ENCODE peak calls at places on chromosomes 12 and 14, in four cellular contexts. B is HepG2, M is SK-N-SH, L is GM12878. H is an unnamed sample.
A peak's percentile ranks its signal among the peaks of the same experiment; 100 is the strongest.

GRCh38 chr14:24845851-24846250 is 204.1 kb downstream of the STXBP6 start:
- DNase-seq in B (no peak), L (no peak), M (no peak), H (no peak)

GRCh38 chr14:104865631-104866441 is 768 bp downstream of the CEP170B start:
- DNase-seq in B (no peak), L (no peak), M (peak; percentile 80), H (peak; percentile 86)

GRCh38 chr14:95901014-95901413 is 24.4 kb downstream of the TUNAR start:
- DNase-seq in L (no peak), M (no peak), B (no peak), H (no peak)

GRCh38 chr14:83047436-83047835 is 1513.8 kb upstream of the SEL1L start:
- DNase-seq in L (no peak), M (no peak), B (no peak), H (no peak)

GRCh38 chr12:89504560-89505346 is 19.8 kb downstream of the GALNT4 start:
- DNase-seq in M (no peak), L (no peak), B (no peak), H (no peak)

GRCh38 chr12:79020106-79020505 is 155.5 kb downstream of the SYT1 start:
- DNase-seq in L (no peak), M (peak; percentile 5), B (no peak), H (no peak)

GRCh38 chr12:75706786-75707605 is 195.6 kb upstream of the KRR1 start:
- DNase-seq in B (no peak), M (peak; percentile 29), L (no peak), H (no peak)

GRCh38 chr14:54622189-54622958 is 55.4 kb downstream of the SAMD4A start:
- DNase-seq in L (peak; percentile 61), M (no peak), B (no peak), H (no peak)

GRCh38 chr14:21902561-21903199 is 229.1 kb upstream of the OR4E1 start:
- DNase-seq in B (no peak), M (no peak), L (no peak), H (no peak)

GRCh38 chr12:3049596-3050314 is 27.4 kb upstream of the TSPAN9 start:
- DNase-seq in M (no peak), L (no peak), B (no peak), H (no peak)

GRCh38 chr12:10982244-10982643 is 4.5 kb downstream of the TAS2R50 start:
- DNase-seq in M (no peak), B (no peak), L (peak; percentile 21), H (no peak)

GRCh38 chr14:78535041-78535440 is 364.9 kb downstream of the NRXN3 start:
- DNase-seq in L (no peak), B (no peak), M (no peak), H (no peak)

GRCh38 chr12:59596232-59597143 is 659 bp downstream of the SLC16A7 start:
- DNase-seq in L (peak; percentile 35), M (peak; percentile 25), B (peak; percentile 16), H (peak; percentile 87)

GRCh38 chr14:31402764-31403163 is 17.6 kb downstream of the HEATR5A start:
- DNase-seq in M (no peak), B (no peak), L (no peak), H (peak; percentile 11)

GRCh38 chr12:120039711-120040110 is 50.7 kb downstream of the BICDL1 start:
- DNase-seq in B (no peak), L (no peak), M (no peak), H (peak; percentile 69)

GRCh38 chr12:97835541-97835940 is 372.9 kb downstream of the RMST start:
- DNase-seq in B (no peak), L (no peak), M (no peak), H (no peak)

GRCh38 chr14:80770114-80770917 is 171.2 kb downstream of the CEP128 start:
- DNase-seq in B (no peak), M (no peak), L (no peak), H (no peak)

GRCh38 chr12:52837341-52837741 is 3.2 kb upstream of the KRT79 start:
- DNase-seq in M (no peak), L (no peak), B (no peak), H (no peak)

GRCh38 chr12:96177013-96177412 is 17.2 kb upstream of the ELK3 start:
- DNase-seq in L (no peak), M (no peak), B (no peak), H (no peak)

GRCh38 chr14:100679707-100680438 is 46.8 kb upstream of the DLK1 start:
- DNase-seq in B (peak; percentile 83), M (no peak), L (no peak), H (no peak)

GRCh38 chr12:89278862-89279261 is 73.4 kb downstream of the DUSP6 start:
- DNase-seq in B (no peak), M (peak; percentile 65), L (no peak), H (no peak)

GRCh38 chr14:35138585-35138984 is 16.2 kb downstream of the PRORP start:
- DNase-seq in B (no peak), M (no peak), L (no peak), H (no peak)

GRCh38 chr14:100842799-100843198 is 16.9 kb downstream of the MEG3 start:
- DNase-seq in M (no peak), L (no peak), B (no peak), H (no peak)

GRCh38 chr12:75207338-75208083 is 2.1 kb downstream of the KCNC2 start:
- DNase-seq in M (peak; percentile 66), L (no peak), B (no peak), H (peak; percentile 68)

GRCh38 chr14:29724991-29725390 is 202.7 kb downstream of the PRKD1 start:
- DNase-seq in L (no peak), B (no peak), M (no peak), H (peak; percentile 74)

GRCh38 chr14:34003691-34004090 is 52.8 kb upstream of the EGLN3 start:
- DNase-seq in L (no peak), B (no peak), M (no peak), H (no peak)

GRCh38 chr12:96099431-96099830 is 64.0 kb upstream of the LTA4H start:
- DNase-seq in M (no peak), B (no peak), L (no peak), H (no peak)

GRCh38 chr12:48680861-48681260 is 1.2 kb downstream of the KANSL2 start:
- DNase-seq in L (no peak), B (no peak), M (no peak), H (no peak)

GRCh38 chr14:90508536-90509254 is 111.9 kb downstream of the CALM1 start:
- DNase-seq in L (no peak), M (no peak), B (no peak), H (no peak)

GRCh38 chr12:57127101-57127709 is 1.1 kb upstream of the LRP1 start:
- DNase-seq in L (no peak), B (peak; percentile 84), M (peak; percentile 67), H (peak; percentile 85)

GRCh38 chr14:90556050-90556477 is 159.2 kb downstream of the CALM1 start:
- DNase-seq in L (no peak), M (peak; percentile 64), B (peak; percentile 29), H (peak; percentile 84)

GRCh38 chr12:95506707-95507523 is 33.0 kb downstream of the METAP2 start:
- DNase-seq in M (no peak), B (no peak), L (no peak), H (no peak)

GRCh38 chr12:52120951-52121847 is 41.7 kb downstream of the SMIM41 start:
- DNase-seq in L (no peak), M (peak; percentile 24), B (no peak), H (no peak)

GRCh38 chr14:61756135-61756534 is 6.1 kb upstream of the SNAPC1 start:
- DNase-seq in L (no peak), M (no peak), B (no peak), H (no peak)

DNA sequence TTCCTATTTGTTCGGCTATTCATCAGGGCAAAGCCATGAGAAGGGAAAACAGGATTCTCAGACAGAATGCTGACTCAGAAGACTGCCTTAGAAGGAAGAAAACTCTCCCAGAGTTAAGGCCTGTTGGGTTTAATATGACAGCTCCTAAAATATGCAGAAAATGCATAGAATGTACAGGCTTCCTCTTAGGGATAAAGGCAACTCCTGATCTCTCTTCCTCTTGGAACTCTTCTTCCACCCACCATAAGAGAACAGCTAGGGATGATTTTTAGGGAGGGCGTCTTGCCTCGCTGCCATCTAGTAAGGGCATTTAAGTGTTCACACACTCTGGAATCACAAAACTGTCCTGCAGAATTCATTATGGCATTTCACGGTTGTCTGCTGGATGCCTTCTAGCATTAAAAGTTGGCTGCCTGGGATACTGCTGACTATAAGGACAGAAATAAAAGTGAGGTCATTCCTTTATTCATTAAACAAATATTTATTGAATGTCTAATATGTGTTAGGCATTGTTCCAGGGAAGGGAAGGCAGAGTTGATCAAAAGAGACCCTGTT is 73.7 kb downstream of the DCAF5 start:
- DNase-seq in M (no peak), B (no peak), L (no peak), H (peak; percentile 17)
- TF ChIP-seq POLR2AphosphoS5 in M (no peak), B (no peak), L (no peak), H (no peak)

DNA sequence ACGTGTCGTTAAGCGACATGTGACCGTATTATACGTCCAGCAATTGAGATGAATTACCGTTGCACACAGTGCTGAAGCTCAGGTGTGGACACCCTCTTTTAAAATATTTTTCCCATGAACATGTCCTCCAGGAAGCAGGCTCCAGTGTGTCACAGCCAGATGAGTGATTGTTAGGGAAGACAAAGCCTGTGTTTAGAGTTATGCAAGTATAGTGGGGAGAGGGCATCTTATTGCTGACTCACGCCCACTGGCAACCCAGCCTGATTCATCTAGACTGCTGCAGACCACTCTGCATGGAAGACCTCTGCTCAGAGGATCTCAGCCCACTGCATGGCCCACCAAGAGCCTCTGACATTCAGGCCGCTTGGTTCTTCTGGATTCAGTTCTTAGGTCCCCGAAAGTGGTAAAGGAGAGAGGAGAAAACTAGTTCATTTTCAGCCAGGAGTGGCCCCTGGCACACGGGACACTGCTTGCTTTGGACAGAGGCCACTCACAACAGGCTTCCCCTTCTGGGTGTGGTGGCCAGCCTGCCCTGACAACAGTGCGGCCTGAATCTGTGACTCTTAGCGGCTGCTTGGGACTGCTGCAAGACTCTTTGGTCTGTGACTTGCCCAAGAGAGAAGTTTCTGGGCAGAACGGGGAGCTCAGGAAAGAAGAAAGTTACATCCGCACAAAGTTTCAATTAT is 266.3 kb downstream of the ZFP36L1 start:
- DNase-seq in B (no peak), L (no peak), M (no peak), H (no peak)
- H3K4me1 ChIP-seq in B (peaks cover 26% of the 10 kb centered on the region), L (no peaks in the 10 kb centered on the region), M (peaks cover 6% of the 10 kb centered on the region), H (no peaks in the 10 kb centered on the region)

GRCh38 chr12:93441111-93441616 is 583 bp downstream of the UBE2N start:
- DNase-seq in L (no peak), M (peak; percentile 68), B (no peak), H (peak; percentile 45)
- H2AFZ ChIP-seq in L (no peak overlapping the region), M (no peak overlapping the region), B (no peak overlapping the region), H (no peak overlapping the region)

DNA sequence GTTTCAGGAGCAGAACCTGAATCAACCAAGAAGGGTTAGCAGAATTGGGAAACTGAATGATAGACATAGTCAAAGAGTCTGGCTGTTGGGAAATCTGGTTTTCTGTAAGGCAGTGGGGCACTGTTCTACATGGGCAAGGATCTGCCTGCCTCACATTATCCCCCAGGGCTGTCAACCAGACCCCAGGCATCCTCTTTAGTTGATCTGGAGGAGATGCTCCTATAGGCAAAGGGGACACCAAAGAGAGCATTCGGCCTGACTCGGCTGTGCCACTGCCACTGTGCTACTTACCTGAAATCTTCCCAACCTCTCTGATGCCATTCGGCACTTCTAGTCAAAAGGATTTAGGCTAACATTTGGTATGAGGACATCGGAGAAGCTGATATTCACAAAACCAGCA is 4.1 kb downstream of the ISCU start:
- DNase-seq in L (no peak), M (no peak), B (no peak), H (no peak)
- TF ChIP-seq POLR2AphosphoS5 in L (peak; percentile 70), M (no peak), B (no peak), H (no peak)

H was measured in GM23338.